ENCODE peak calls at places on chromosomes 6 and 20, in four cellular contexts. F is tibial artery, H is transverse colon, Y is GM23338. A is an unnamed sample.

GRCh38 chr6:80226156-80226555 is 119.7 kb downstream of the BCKDHB start:
- DNase-seq in Y (no peak), F (no peak), H (no peak), A (no peak)

GRCh38 chr6:109595998-109596397 is 95.0 kb downstream of the AK9 start:
- DNase-seq in H (no peak), Y (peak), F (no peak), A (no peak)

GRCh38 chr6:62283828-62284411 is 2.1 kb downstream of the KHDRBS2 start:
- DNase-seq in Y (peak), F (no peak), H (no peak), A (no peak)

GRCh38 chr6:157121897-157122296 is 201.4 kb downstream of the TMEM242 start:
- DNase-seq in Y (no peak), H (no peak), F (peak), A (no peak)

GRCh38 chr6:151847064-151847463 is 39.6 kb downstream of the ESR1 start:
- DNase-seq in F (no peak), Y (peak), H (no peak), A (peak)

GRCh38 chr20:40948352-40949267 is 80.0 kb upstream of the TOP1 start:
- DNase-seq in F (no peak), Y (no peak), H (no peak), A (no peak)

GRCh38 chr20:45322952-45323383 is 14.9 kb upstream of the MATN4 start:
- DNase-seq in H (peak), F (peak), Y (no peak), A (no peak)

GRCh38 chr6:158356586-158357546 is 44.6 kb downstream of the TULP4 start:
- DNase-seq in Y (no peak), F (no peak), H (no peak), A (no peak)

GRCh38 chr6:38034269-38034914 is 214.9 kb downstream of the ZFAND3 start:
- DNase-seq in Y (peak), H (no peak), F (no peak), A (peak)

GRCh38 chr20:4060054-4060795 is 44.9 kb upstream of the RNF24 start:
- DNase-seq in H (peak), Y (no peak), F (no peak), A (no peak)

GRCh38 chr6:33620158-33620583 is 951 bp upstream of the ITPR3 start:
- DNase-seq in Y (no peak), H (peak), F (no peak), A (no peak)

GRCh38 chr20:47318027-47318595 is 38.4 kb downstream of the ZMYND8 start:
- DNase-seq in H (peak), F (no peak), Y (no peak), A (peak)

GRCh38 chr6:11033825-11034224 is 10.3 kb downstream of the ELOVL2 start:
- DNase-seq in Y (no peak), F (no peak), H (no peak), A (peak)

GRCh38 chr6:21321076-21321475 is 272.5 kb upstream of the SOX4 start:
- DNase-seq in F (no peak), Y (no peak), H (no peak), A (no peak)

DNA sequence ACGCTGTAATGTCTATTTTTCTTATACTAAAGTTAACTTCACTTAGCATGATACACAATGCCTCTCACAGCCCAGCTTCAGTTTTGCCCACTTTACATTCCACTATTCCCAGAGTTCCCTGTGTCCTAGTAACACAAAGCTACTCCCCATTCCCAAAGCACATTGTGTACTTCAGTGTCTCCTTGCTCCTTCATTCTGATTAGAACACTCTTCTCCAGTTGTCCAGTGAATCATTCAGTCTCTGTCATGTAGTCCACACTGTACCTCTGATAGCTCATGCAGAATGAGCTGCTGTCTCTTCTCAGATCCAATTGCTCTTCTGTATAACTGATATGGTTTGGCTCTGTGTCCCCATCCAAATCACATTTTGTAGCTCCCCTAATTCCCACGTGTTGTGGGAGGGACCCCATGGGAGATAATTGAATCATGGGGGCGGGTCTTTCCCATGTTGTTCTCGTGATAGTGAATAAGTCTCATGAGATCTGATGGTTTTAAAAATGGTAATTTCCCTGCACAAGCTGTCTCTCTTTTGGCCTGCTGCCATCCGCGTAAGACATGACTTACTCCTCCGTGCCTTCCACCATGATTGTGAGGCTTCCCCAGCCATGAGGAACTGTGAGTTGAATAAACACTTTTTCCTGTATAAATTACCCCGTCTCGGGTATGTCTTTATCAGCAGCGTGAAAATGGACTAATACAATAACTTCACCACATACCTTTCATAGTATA is 2.1 kb upstream of the TMX4 start:
- DNase-seq in H (no peak), Y (no peak), F (no peak), A (no peak)
- H3K4me3 ChIP-seq in H (no peak), Y (no peak), F (no peak), A (no peak)

GRCh38 chr6:50713977-50714486 is 706 bp downstream of the TFAP2D start:
- DNase-seq in F (no peak), Y (no peak), H (no peak), A (no peak)
- H3K4me3 ChIP-seq in F (no peak), Y (peak), H (no peak), A (no peak)

GRCh38 chr20:37042986-37043972 is 52.5 kb downstream of the RBL1 start:
- DNase-seq in H (peak), F (no peak), Y (no peak), A (no peak)
- H3K4me3 ChIP-seq in H (no peak), F (no peak), Y (no peak), A (no peak)

GRCh38 chr6:160055378-160055777 is 66.2 kb upstream of the SLC22A1 start:
- DNase-seq in F (no peak), H (no peak), Y (no peak), A (no peak)
- H3K4me3 ChIP-seq in F (no peak), H (no peak), Y (no peak), A (no peak)

DNA sequence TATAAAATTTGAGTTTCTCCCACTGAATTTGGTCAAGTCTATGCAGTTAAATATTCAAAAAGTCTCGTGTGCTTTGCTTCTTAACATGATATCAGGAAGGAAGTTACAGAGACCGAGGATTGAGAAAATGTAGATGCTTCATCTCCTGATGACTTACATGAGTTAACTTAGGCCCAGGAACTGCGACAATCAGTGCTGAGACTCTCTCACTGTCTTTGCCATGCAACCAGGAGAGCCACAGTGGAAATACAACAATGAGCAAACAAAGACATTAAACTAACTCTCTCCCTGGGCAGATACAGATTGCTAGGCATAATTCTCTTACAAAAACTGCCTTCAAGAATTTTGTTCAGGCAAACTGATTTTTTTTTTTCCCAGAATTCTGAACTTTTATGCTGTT is 440.6 kb upstream of the EPHA7 start:
- DNase-seq in H (no peak), F (no peak), Y (peak), A (no peak)
- H3K4me3 ChIP-seq in H (no peak), F (no peak), Y (peak), A (no peak)

GRCh38 chr6:169701953-169702639 is at the start of the genes C6orf120 and WDR27:
- DNase-seq in F (peak), H (peak), Y (peak), A (peak)

GRCh38 chr6:169695131-169695530 is 6.7 kb downstream of the WDR27 start:
- DNase-seq in F (no peak), H (no peak), Y (no peak), A (no peak)

GRCh38 chr6:169702640-169703246 is 817 bp downstream of the C6orf120 start:
- DNase-seq in Y (peak), H (peak), F (no peak), A (no peak)

GRCh38 chr6:169701218-169701952 is 444 bp downstream of the WDR27 start:
- DNase-seq in F (no peak), H (peak), Y (peak), A (no peak)

DNA sequence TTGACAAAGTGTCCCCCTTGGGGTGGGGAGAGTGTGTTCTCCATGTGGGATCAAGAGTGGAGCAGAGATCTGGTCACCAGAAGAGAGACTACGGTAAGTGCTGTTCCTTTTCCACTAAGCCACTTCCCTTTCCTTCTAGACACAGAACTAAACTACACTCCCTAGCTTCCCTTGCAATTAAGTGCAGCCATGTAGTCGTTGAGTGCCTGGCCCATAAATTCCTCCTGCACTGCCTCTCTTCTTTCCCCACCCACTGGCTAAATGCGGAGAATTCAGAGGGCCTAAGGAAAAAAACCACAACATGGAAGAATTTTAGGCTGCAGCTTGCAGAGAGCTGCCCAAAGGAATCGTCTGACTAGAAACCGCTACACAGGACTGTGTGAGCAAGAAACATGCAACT is 1.5 kb downstream of the WDR27 start:
- DNase-seq in Y (peak), H (peak), F (no peak), A (no peak)
- H3K4me3 ChIP-seq in Y (peak), H (no peak), F (no peak), A (peak)

DNA sequence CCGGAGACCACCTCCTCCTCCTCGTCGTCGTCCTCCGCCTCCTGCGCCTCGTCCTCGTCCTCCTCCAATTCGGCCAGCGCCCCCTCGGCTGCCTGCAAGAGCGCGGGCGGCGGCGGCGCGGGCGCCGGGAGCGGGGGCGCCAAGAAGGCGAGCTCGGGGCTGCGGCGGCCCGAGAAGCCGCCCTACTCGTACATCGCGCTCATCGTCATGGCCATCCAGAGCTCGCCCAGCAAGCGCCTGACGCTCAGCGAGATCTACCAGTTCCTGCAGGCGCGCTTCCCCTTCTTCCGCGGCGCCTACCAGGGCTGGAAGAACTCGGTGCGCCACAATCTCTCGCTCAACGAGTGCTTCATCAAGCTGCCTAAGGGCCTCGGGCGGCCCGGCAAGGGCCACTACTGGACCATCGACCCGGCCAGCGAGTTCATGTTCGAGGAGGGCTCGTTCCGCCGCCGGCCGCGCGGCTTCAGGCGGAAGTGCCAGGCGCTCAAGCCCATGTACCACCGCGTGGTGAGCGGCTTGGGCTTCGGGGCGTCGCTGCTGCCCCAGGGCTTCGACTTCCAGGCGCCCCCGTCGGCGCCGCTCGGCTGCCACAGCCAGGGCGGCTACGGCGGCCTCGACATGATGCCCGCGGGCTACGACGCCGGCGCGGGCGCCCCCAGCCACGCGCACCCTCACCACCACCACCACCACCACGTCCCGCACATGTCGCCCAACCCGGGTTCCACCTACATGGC is 862 bp downstream of the FOXF2 start:
- DNase-seq in F (no peak), H (no peak), Y (peak), A (peak)
- H3K4me3 ChIP-seq in F (peak), H (peak), Y (peak), A (peak)

DNA sequence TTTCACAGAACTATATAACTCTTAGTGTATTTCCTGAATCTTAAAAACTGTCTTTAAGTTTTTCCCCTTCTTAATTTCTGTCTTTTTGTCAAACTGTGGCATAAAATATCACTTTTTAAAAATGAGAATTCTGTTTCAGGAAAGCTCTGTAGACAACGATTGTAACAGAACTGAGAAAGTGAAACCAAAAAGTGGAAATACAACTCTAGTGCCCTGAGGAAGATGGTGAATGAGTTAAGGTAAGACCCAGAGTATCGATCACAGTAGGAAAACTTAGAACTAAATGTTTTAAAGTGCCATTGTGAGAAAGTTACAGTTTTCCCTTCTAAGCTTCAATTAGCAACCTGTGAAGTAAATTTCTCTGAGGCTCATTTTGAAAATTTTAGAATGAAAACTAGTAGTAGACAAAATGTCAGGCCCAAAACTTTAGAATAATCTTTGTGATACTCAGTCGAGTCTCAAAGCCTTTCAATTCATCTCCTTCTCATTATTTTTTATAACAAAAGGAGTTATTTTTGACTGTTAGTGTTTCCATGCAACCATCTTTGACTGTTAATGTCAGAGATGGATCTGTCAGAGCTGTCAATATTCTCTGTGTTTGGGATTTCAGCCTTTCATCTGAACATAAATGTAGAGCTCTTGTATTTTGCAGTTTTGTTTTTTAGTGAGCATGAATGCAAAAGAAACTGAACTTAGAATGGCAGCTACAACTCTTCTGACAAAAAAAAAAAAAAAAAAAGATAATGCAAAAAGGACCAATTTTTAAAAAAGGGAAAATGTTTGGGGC is 19.0 kb upstream of the TRDN start:
- DNase-seq in H (no peak), Y (no peak), F (no peak), A (no peak)
- H3K4me3 ChIP-seq in H (no peak), Y (no peak), F (peak), A (no peak)

GRCh38 chr20:37407573-37408002 is 61.6 kb downstream of the SRC start:
- DNase-seq in H (no peak), F (no peak), Y (no peak), A (no peak)

GRCh38 chr20:37407117-37407566 is 61.2 kb downstream of the SRC start:
- DNase-seq in Y (no peak), H (no peak), F (no peak), A (no peak)

GRCh38 chr20:37404461-37404881 is 58.5 kb downstream of the SRC start:
- DNase-seq in H (no peak), Y (no peak), F (no peak), A (no peak)

GRCh38 chr20:37405351-37405897 is 59.5 kb downstream of the SRC start:
- DNase-seq in H (no peak), Y (no peak), F (no peak), A (no peak)

DNA sequence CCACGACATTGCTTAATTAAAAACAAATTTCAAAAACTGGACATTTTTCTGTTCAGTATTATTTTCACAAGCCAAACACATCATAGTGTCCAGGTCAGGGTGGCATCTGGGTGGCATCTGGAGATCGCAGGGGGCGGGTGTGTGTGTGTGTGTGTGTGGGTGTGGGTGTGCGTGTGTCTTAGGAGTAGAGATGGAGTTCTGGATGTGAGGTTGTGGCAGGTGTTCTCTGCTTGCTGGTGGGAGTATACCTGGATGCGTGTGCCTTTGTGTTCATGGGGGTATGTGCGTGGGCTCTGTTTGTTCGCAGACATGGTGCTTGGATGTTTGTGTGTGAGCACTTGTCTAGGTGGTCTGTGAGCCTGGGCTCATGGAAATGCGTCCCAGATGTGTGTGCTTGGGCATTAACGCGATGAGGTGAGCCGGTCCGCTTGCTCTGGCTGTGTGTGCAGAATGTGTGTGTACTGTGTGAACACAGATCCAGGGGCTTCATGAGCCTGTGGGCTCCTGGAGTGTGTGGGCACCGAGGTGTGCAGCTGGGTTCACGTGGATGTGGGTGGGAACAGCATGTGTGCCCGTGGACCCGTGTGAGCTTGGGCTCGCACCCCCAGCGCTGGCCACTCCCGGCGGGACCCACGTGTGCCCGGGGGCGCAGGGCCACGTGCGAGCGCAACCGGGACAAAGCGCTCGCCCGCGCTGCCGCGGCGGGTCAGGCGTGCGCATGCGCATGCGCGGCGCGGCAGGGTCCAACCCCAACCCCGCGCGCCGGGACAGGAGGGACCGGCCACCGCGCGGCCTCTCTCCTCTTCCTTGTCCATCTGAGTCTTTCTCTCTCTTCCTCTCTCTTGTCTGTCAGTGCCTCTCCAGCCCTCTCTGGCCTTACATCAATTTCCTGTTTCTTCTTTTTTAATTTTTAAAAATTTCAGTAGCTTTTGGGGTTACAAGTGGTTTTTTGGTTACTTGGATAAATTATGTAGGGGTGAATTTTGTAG is 60.4 kb downstream of the SRC start:
- DNase-seq in H (peak), Y (peak), F (no peak), A (no peak)
- H3K4me3 ChIP-seq in H (peak), Y (peak), F (peak), A (peak)

GRCh38 chr6:72446427-72446826 is 175.4 kb upstream of the KCNQ5 start:
- DNase-seq in F (no peak), Y (peak), H (no peak), A (no peak)
- H3K4me3 ChIP-seq in F (no peak), Y (no peak), H (no peak), A (no peak)